ENCODE peak calls at places on chromosomes 1 and 21, in seven cellular contexts. P is M059J; K is globus pallidus; L is activated CD8-positive, alpha-beta memory T cell treated with anti-CD3 and anti-CD28 coated beads for 24 hours; T is left lung; I is lower lobe of right lung; C is NCI-H460. X is an unnamed sample.

GRCh38 chr1:201009967-201010645 is 13.4 kb downstream of the KIF21B start:
- DNase-seq in I (peak), T (no peak), K (no peak), C (no peak), L (no peak), P (no peak), X (no peak)

GRCh38 chr1:235673981-235674380 is 24.4 kb upstream of the GNG4 start:
- DNase-seq in C (no peak), K (no peak), P (no peak), T (no peak), I (no peak), L (no peak), X (no peak)

GRCh38 chr21:16195896-16196443 is 466.2 kb downstream of the USP25 start:
- DNase-seq in I (no peak), T (no peak), K (peak), C (no peak), P (peak), L (no peak), X (no peak)

GRCh38 chr1:26959722-26960624 is at the start of gene KDF1:
- DNase-seq in C (no peak), K (no peak), L (peak), P (no peak), I (peak), T (peak), X (peak)

GRCh38 chr1:240739754-240740153 is 127.8 kb upstream of the GREM2 start:
- DNase-seq in P (no peak), L (no peak), T (no peak), I (no peak), C (no peak), K (no peak), X (no peak)

GRCh38 chr1:243513726-243514491 is 258.1 kb downstream of the SDCCAG8 start:
- DNase-seq in C (no peak), K (no peak), P (peak), T (no peak), I (no peak), L (no peak), X (no peak)

GRCh38 chr1:31943546-31944184 is 5.5 kb upstream of the PTP4A2 start:
- DNase-seq in C (no peak), L (no peak), K (no peak), I (no peak), P (no peak), T (no peak), X (peak)

GRCh38 chr1:70966018-70966638 is 81.5 kb downstream of the PTGER3 start:
- DNase-seq in P (no peak), L (no peak), K (no peak), T (no peak), I (no peak), C (peak), X (no peak)

GRCh38 chr1:18344755-18345154 is 136.0 kb upstream of the KLHDC7A start:
- DNase-seq in I (no peak), K (no peak), T (no peak), L (no peak), P (peak), C (no peak), X (peak)

GRCh38 chr1:156089704-156090103 is 7.4 kb upstream of the MEX3A start:
- DNase-seq in T (no peak), L (no peak), P (no peak), I (no peak), K (no peak), C (no peak), X (no peak)

X was measured in cerebellar cortex.